ENCODE peak calls at places on chromosomes 1 and 21, in nine cellular contexts. One of them, this sample, is unnamed.

GRCh38 chr1:6105763-6106162 is 60.1 kb downstream of the KCNAB2 start:
- DNase-seq in AG04450: no peak
- DNase-seq in neural progenitor cell: no peak
- DNase-seq in left ventricle myocardium inferior: no peak
- DNase-seq in fibroblast of mammary gland: no peak
- DNase-seq in fibroblast of lung: no peak
- DNase-seq in bronchial epithelial cell: no peak
- DNase-seq in CD4-positive, alpha-beta memory T cell: no peak
- DNase-seq in SK-N-SH: no peak
- DNase-seq in this sample: no peak

GRCh38 chr21:27807596-27807995 is 840.7 kb upstream of the ADAMTS5 start:
- DNase-seq in AG04450: no peak
- DNase-seq in neural progenitor cell: no peak
- DNase-seq in left ventricle myocardium inferior: no peak
- DNase-seq in fibroblast of mammary gland: no peak
- DNase-seq in fibroblast of lung: no peak
- DNase-seq in bronchial epithelial cell: no peak
- DNase-seq in CD4-positive, alpha-beta memory T cell: no peak
- DNase-seq in SK-N-SH: no peak
- DNase-seq in this sample: no peak

GRCh38 chr1:39173119-39173994 is 31.1 kb upstream of the MACF1 start:
- DNase-seq in AG04450: no peak
- DNase-seq in neural progenitor cell: peak
- DNase-seq in left ventricle myocardium inferior: no peak
- DNase-seq in fibroblast of mammary gland: no peak
- DNase-seq in fibroblast of lung: peak
- DNase-seq in bronchial epithelial cell: no peak
- DNase-seq in CD4-positive, alpha-beta memory T cell: no peak
- DNase-seq in SK-N-SH: no peak
- DNase-seq in this sample: no peak

GRCh38 chr1:208200116-208200515 is 44.1 kb downstream of the PLXNA2 start:
- DNase-seq in AG04450: no peak
- DNase-seq in neural progenitor cell: no peak
- DNase-seq in left ventricle myocardium inferior: no peak
- DNase-seq in fibroblast of mammary gland: no peak
- DNase-seq in fibroblast of lung: no peak
- DNase-seq in bronchial epithelial cell: no peak
- DNase-seq in CD4-positive, alpha-beta memory T cell: no peak
- DNase-seq in SK-N-SH: no peak
- DNase-seq in this sample: no peak

GRCh38 chr1:234893725-234894630 is 234.7 kb downstream of the TOMM20 start:
- DNase-seq in AG04450: no peak
- DNase-seq in neural progenitor cell: no peak
- DNase-seq in left ventricle myocardium inferior: no peak
- DNase-seq in fibroblast of mammary gland: peak
- DNase-seq in fibroblast of lung: peak
- DNase-seq in bronchial epithelial cell: peak
- DNase-seq in CD4-positive, alpha-beta memory T cell: no peak
- DNase-seq in SK-N-SH: no peak
- DNase-seq in this sample: peak

GRCh38 chr1:228333739-228334115 is 72.9 kb downstream of the TRIM11 start:
- DNase-seq in AG04450: no peak
- DNase-seq in neural progenitor cell: no peak
- DNase-seq in left ventricle myocardium inferior: no peak
- DNase-seq in fibroblast of mammary gland: no peak
- DNase-seq in fibroblast of lung: no peak
- DNase-seq in bronchial epithelial cell: no peak
- DNase-seq in CD4-positive, alpha-beta memory T cell: no peak
- DNase-seq in SK-N-SH: no peak
- DNase-seq in this sample: peak

GRCh38 chr1:207414606-207415108 is 39.5 kb upstream of the CR2 start:
- DNase-seq in AG04450: no peak
- DNase-seq in neural progenitor cell: no peak
- DNase-seq in left ventricle myocardium inferior: no peak
- DNase-seq in fibroblast of mammary gland: no peak
- DNase-seq in fibroblast of lung: no peak
- DNase-seq in bronchial epithelial cell: no peak
- DNase-seq in CD4-positive, alpha-beta memory T cell: no peak
- DNase-seq in SK-N-SH: no peak
- DNase-seq in this sample: no peak

GRCh38 chr1:242524571-242525359 is at the start of gene PLD5:
- DNase-seq in AG04450: no peak
- DNase-seq in neural progenitor cell: peak
- DNase-seq in left ventricle myocardium inferior: no peak
- DNase-seq in fibroblast of mammary gland: no peak
- DNase-seq in fibroblast of lung: no peak
- DNase-seq in bronchial epithelial cell: no peak
- DNase-seq in CD4-positive, alpha-beta memory T cell: no peak
- DNase-seq in SK-N-SH: no peak
- DNase-seq in this sample: no peak

GRCh38 chr21:44766014-44766817 is 35.4 kb downstream of the UBE2G2 start:
- DNase-seq in AG04450: no peak
- DNase-seq in neural progenitor cell: no peak
- DNase-seq in left ventricle myocardium inferior: no peak
- DNase-seq in fibroblast of mammary gland: no peak
- DNase-seq in fibroblast of lung: no peak
- DNase-seq in bronchial epithelial cell: peak
- DNase-seq in CD4-positive, alpha-beta memory T cell: no peak
- DNase-seq in SK-N-SH: peak
- DNase-seq in this sample: no peak

GRCh38 chr1:220498188-220498587 is 29.7 kb upstream of the MARK1 start:
- DNase-seq in AG04450: no peak
- DNase-seq in neural progenitor cell: no peak
- DNase-seq in left ventricle myocardium inferior: no peak
- DNase-seq in fibroblast of mammary gland: peak
- DNase-seq in fibroblast of lung: peak
- DNase-seq in bronchial epithelial cell: peak
- DNase-seq in CD4-positive, alpha-beta memory T cell: no peak
- DNase-seq in SK-N-SH: no peak
- DNase-seq in this sample: no peak

GRCh38 chr1:160114085-160114484 is 1.5 kb upstream of the ATP1A2 start:
- DNase-seq in AG04450: no peak
- DNase-seq in neural progenitor cell: peak
- DNase-seq in left ventricle myocardium inferior: no peak
- DNase-seq in fibroblast of mammary gland: no peak
- DNase-seq in fibroblast of lung: no peak
- DNase-seq in bronchial epithelial cell: no peak
- DNase-seq in CD4-positive, alpha-beta memory T cell: no peak
- DNase-seq in SK-N-SH: no peak
- DNase-seq in this sample: no peak

GRCh38 chr1:145918992-145919939 is 749 bp upstream of the PEX11B start:
- DNase-seq in AG04450: no peak
- DNase-seq in neural progenitor cell: peak
- DNase-seq in left ventricle myocardium inferior: peak
- DNase-seq in fibroblast of mammary gland: peak
- DNase-seq in fibroblast of lung: peak
- DNase-seq in bronchial epithelial cell: peak
- DNase-seq in CD4-positive, alpha-beta memory T cell: no peak
- DNase-seq in SK-N-SH: peak
- DNase-seq in this sample: peak

GRCh38 chr1:190168893-190169292 is 308.8 kb downstream of the BRINP3 start:
- DNase-seq in AG04450: no peak
- DNase-seq in neural progenitor cell: no peak
- DNase-seq in left ventricle myocardium inferior: no peak
- DNase-seq in fibroblast of mammary gland: no peak
- DNase-seq in fibroblast of lung: peak
- DNase-seq in bronchial epithelial cell: peak
- DNase-seq in CD4-positive, alpha-beta memory T cell: no peak
- DNase-seq in SK-N-SH: no peak
- DNase-seq in this sample: no peak

GRCh38 chr1:176800978-176801552 is 338.1 kb downstream of the PAPPA2 start:
- DNase-seq in AG04450: no peak
- DNase-seq in neural progenitor cell: no peak
- DNase-seq in left ventricle myocardium inferior: no peak
- DNase-seq in fibroblast of mammary gland: no peak
- DNase-seq in fibroblast of lung: no peak
- DNase-seq in bronchial epithelial cell: no peak
- DNase-seq in CD4-positive, alpha-beta memory T cell: no peak
- DNase-seq in SK-N-SH: no peak
- DNase-seq in this sample: no peak

GRCh38 chr1:231527586-231528174 is 789 bp upstream of the TSNAX start:
- DNase-seq in AG04450: no peak
- DNase-seq in neural progenitor cell: no peak
- DNase-seq in left ventricle myocardium inferior: no peak
- DNase-seq in fibroblast of mammary gland: no peak
- DNase-seq in fibroblast of lung: no peak
- DNase-seq in bronchial epithelial cell: no peak
- DNase-seq in CD4-positive, alpha-beta memory T cell: no peak
- DNase-seq in SK-N-SH: no peak
- DNase-seq in this sample: no peak

GRCh38 chr1:230317823-230318819 is 108.0 kb downstream of the PGBD5 start:
- DNase-seq in AG04450: no peak
- DNase-seq in neural progenitor cell: no peak
- DNase-seq in left ventricle myocardium inferior: no peak
- DNase-seq in fibroblast of mammary gland: no peak
- DNase-seq in fibroblast of lung: no peak
- DNase-seq in bronchial epithelial cell: peak
- DNase-seq in CD4-positive, alpha-beta memory T cell: no peak
- DNase-seq in SK-N-SH: peak
- DNase-seq in this sample: peak

GRCh38 chr1:32806910-32807523 is 10.1 kb downstream of the YARS1 start:
- DNase-seq in AG04450: no peak
- DNase-seq in neural progenitor cell: no peak
- DNase-seq in left ventricle myocardium inferior: no peak
- DNase-seq in fibroblast of mammary gland: no peak
- DNase-seq in fibroblast of lung: peak
- DNase-seq in bronchial epithelial cell: no peak
- DNase-seq in CD4-positive, alpha-beta memory T cell: no peak
- DNase-seq in SK-N-SH: peak
- DNase-seq in this sample: peak

GRCh38 chr1:32811265-32811664 is 5.9 kb downstream of the YARS1 start:
- DNase-seq in AG04450: no peak
- DNase-seq in neural progenitor cell: no peak
- DNase-seq in left ventricle myocardium inferior: no peak
- DNase-seq in fibroblast of mammary gland: no peak
- DNase-seq in fibroblast of lung: no peak
- DNase-seq in bronchial epithelial cell: no peak
- DNase-seq in CD4-positive, alpha-beta memory T cell: no peak
- DNase-seq in SK-N-SH: no peak
- DNase-seq in this sample: no peak

GRCh38 chr1:32806315-32806714 is 10.8 kb downstream of the YARS1 start:
- DNase-seq in AG04450: no peak
- DNase-seq in neural progenitor cell: no peak
- DNase-seq in left ventricle myocardium inferior: no peak
- DNase-seq in fibroblast of mammary gland: no peak
- DNase-seq in fibroblast of lung: no peak
- DNase-seq in bronchial epithelial cell: no peak
- DNase-seq in CD4-positive, alpha-beta memory T cell: no peak
- DNase-seq in SK-N-SH: no peak
- DNase-seq in this sample: no peak

GRCh38 chr1:32810358-32810757 is 6.8 kb downstream of the YARS1 start:
- DNase-seq in AG04450: no peak
- DNase-seq in neural progenitor cell: no peak
- DNase-seq in left ventricle myocardium inferior: no peak
- DNase-seq in fibroblast of mammary gland: no peak
- DNase-seq in fibroblast of lung: no peak
- DNase-seq in bronchial epithelial cell: no peak
- DNase-seq in CD4-positive, alpha-beta memory T cell: no peak
- DNase-seq in SK-N-SH: no peak
- DNase-seq in this sample: no peak

GRCh38 chr1:32808580-32808979 is 8.6 kb downstream of the YARS1 start:
- DNase-seq in AG04450: no peak
- DNase-seq in neural progenitor cell: no peak
- DNase-seq in left ventricle myocardium inferior: no peak
- DNase-seq in fibroblast of mammary gland: no peak
- DNase-seq in fibroblast of lung: no peak
- DNase-seq in bronchial epithelial cell: no peak
- DNase-seq in CD4-positive, alpha-beta memory T cell: no peak
- DNase-seq in SK-N-SH: no peak
- DNase-seq in this sample: no peak
- H3K4me3 ChIP-seq in AG04450: no peak
- H3K4me3 ChIP-seq in neural progenitor cell: no peak
- H3K4me3 ChIP-seq in left ventricle myocardium inferior: no peak
- H3K4me3 ChIP-seq in fibroblast of mammary gland: no peak
- H3K4me3 ChIP-seq in fibroblast of lung: no peak
- H3K4me3 ChIP-seq in bronchial epithelial cell: no peak
- H3K4me3 ChIP-seq in CD4-positive, alpha-beta memory T cell: no peak
- H3K4me3 ChIP-seq in SK-N-SH: no peak
- H3K4me3 ChIP-seq in this sample: no peak

GRCh38 chr1:50427086-50427817 is 4.0 kb upstream of the DMRTA2 start:
- DNase-seq in AG04450: no peak
- DNase-seq in neural progenitor cell: peak
- DNase-seq in left ventricle myocardium inferior: no peak
- DNase-seq in fibroblast of mammary gland: no peak
- DNase-seq in fibroblast of lung: no peak
- DNase-seq in bronchial epithelial cell: no peak
- DNase-seq in CD4-positive, alpha-beta memory T cell: no peak
- DNase-seq in SK-N-SH: peak
- DNase-seq in this sample: no peak
- H3K4me3 ChIP-seq in AG04450: no peak
- H3K4me3 ChIP-seq in neural progenitor cell: peak
- H3K4me3 ChIP-seq in left ventricle myocardium inferior: no peak
- H3K4me3 ChIP-seq in fibroblast of mammary gland: no peak
- H3K4me3 ChIP-seq in fibroblast of lung: no peak
- H3K4me3 ChIP-seq in bronchial epithelial cell: no peak
- H3K4me3 ChIP-seq in CD4-positive, alpha-beta memory T cell: no peak
- H3K4me3 ChIP-seq in SK-N-SH: peak
- H3K4me3 ChIP-seq in this sample: no peak

GRCh38 chr1:40808909-40809308 is 25.3 kb downstream of the KCNQ4 start:
- DNase-seq in AG04450: no peak
- DNase-seq in neural progenitor cell: no peak
- DNase-seq in left ventricle myocardium inferior: no peak
- DNase-seq in fibroblast of mammary gland: no peak
- DNase-seq in fibroblast of lung: no peak
- DNase-seq in bronchial epithelial cell: no peak
- DNase-seq in CD4-positive, alpha-beta memory T cell: no peak
- DNase-seq in SK-N-SH: no peak
- DNase-seq in this sample: no peak
- H3K4me3 ChIP-seq in AG04450: no peak
- H3K4me3 ChIP-seq in neural progenitor cell: no peak
- H3K4me3 ChIP-seq in left ventricle myocardium inferior: no peak
- H3K4me3 ChIP-seq in fibroblast of mammary gland: no peak
- H3K4me3 ChIP-seq in fibroblast of lung: no peak
- H3K4me3 ChIP-seq in bronchial epithelial cell: no peak
- H3K4me3 ChIP-seq in CD4-positive, alpha-beta memory T cell: no peak
- H3K4me3 ChIP-seq in SK-N-SH: no peak
- H3K4me3 ChIP-seq in this sample: no peak

DNA sequence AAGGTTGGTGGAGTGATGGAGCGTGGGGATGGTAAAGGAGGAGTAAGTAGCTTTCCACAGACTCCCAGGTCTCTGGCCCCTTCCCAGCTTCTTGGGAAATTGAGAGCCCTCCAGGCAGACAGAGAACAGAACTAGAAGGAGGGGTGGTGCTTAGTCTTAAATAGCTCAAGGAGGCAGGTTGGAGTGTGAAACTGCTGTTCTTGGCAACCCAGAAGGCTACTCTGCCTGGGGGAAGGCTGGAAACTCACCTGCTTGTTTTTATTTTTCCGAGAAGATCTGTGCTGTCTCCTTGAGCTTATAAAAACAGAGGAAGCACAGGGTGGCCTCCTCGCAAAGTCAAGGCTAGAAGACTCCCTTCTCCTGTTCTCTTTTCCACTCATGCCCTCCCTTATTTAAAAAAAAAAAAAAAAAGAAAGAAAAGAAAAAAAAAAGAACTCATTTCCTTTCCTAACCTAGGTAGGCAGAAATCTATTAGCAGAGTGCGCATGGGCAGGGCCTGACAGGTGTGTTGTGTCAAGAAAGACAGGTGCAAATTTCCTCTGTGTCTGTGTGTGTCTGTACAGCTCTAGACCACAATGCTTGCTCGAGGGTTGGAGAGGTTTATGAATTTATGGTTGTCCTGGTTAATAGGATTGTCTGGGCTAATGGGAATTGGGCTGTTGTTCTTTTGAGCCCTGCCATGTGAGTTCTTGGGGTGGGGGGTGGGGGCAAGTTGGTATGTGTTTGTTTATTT is 2.1 kb downstream of the PROX1 start:
- DNase-seq in AG04450: no peak
- DNase-seq in neural progenitor cell: no peak
- DNase-seq in left ventricle myocardium inferior: no peak
- DNase-seq in fibroblast of mammary gland: no peak
- DNase-seq in fibroblast of lung: no peak
- DNase-seq in bronchial epithelial cell: no peak
- DNase-seq in CD4-positive, alpha-beta memory T cell: no peak
- DNase-seq in SK-N-SH: no peak
- DNase-seq in this sample: no peak
- H3K4me3 ChIP-seq in AG04450: no peak
- H3K4me3 ChIP-seq in neural progenitor cell: peak
- H3K4me3 ChIP-seq in left ventricle myocardium inferior: peak
- H3K4me3 ChIP-seq in fibroblast of mammary gland: no peak
- H3K4me3 ChIP-seq in fibroblast of lung: no peak
- H3K4me3 ChIP-seq in bronchial epithelial cell: no peak
- H3K4me3 ChIP-seq in CD4-positive, alpha-beta memory T cell: no peak
- H3K4me3 ChIP-seq in SK-N-SH: peak
- H3K4me3 ChIP-seq in this sample: peak

This sample was measured in stomach.